ENCODE peak calls at places on chromosomes 5 and 9, in four cellular contexts. G, V, S and P are unnamed samples.

GRCh38 chr5:149168276-149168675 is 27.0 kb downstream of the ABLIM3 start:
- DNase-seq in G (no peak), V (no peak), S (no peak), P (no peak)

GRCh38 chr5:142499591-142500384 is 175.0 kb upstream of the SPRY4 start:
- DNase-seq in G (no peak), V (no peak), S (peak), P (no peak)

GRCh38 chr9:131690462-131690861 is 49.4 kb downstream of the RAPGEF1 start:
- DNase-seq in G (no peak), V (no peak), S (no peak), P (no peak)

GRCh38 chr9:77747163-77747562 is 99.0 kb upstream of the GNA14 start:
- DNase-seq in G (no peak), V (no peak), S (no peak), P (no peak)

GRCh38 chr5:124658867-124659557 is 87.4 kb downstream of the ZNF608 start:
- DNase-seq in G (no peak), V (no peak), S (no peak), P (no peak)

GRCh38 chr5:174692381-174692780 is 32.0 kb upstream of the MSX2 start:
- DNase-seq in G (no peak), V (no peak), S (no peak), P (no peak)

GRCh38 chr5:169637085-169637855 is at the start of gene DOCK2:
- DNase-seq in G (no peak), V (no peak), S (no peak), P (peak)

GRCh38 chr5:173016621-173017046 is 33.1 kb downstream of the ATP6V0E1 start:
- DNase-seq in G (peak), V (no peak), S (peak), P (no peak)

GRCh38 chr5:112492291-112492690 is 73.2 kb upstream of the EPB41L4A start:
- DNase-seq in G (peak), V (peak), S (peak), P (peak)

GRCh38 chr5:122182491-122182921 is 53.2 kb downstream of the ZNF474 start:
- DNase-seq in G (no peak), V (no peak), S (no peak), P (no peak)

GRCh38 chr9:22528485-22528884 is 81.9 kb downstream of the DMRTA1 start:
- DNase-seq in G (peak), V (no peak), S (no peak), P (no peak)

GRCh38 chr5:53884844-53885243 is 324.4 kb downstream of the NDUFS4 start:
- DNase-seq in G (no peak), V (no peak), S (no peak), P (no peak)

GRCh38 chr5:119329701-119330100 is 26.1 kb upstream of the TNFAIP8 start:
- DNase-seq in G (no peak), V (no peak), S (no peak), P (peak)

GRCh38 chr9:16315720-16316119 is 554.8 kb downstream of the BNC2 start:
- DNase-seq in G (no peak), V (no peak), S (no peak), P (no peak)

GRCh38 chr5:43193171-43193951 is 1.3 kb downstream of the NIM1K start:
- DNase-seq in G (peak), V (no peak), S (peak), P (peak)

GRCh38 chr5:157819502-157820125 is 39.3 kb downstream of the CLINT1 start:
- DNase-seq in G (no peak), V (no peak), S (peak), P (no peak)

GRCh38 chr5:112574566-112574965 is 155.5 kb upstream of the EPB41L4A start:
- DNase-seq in G (no peak), V (no peak), S (no peak), P (no peak)

GRCh38 chr5:16160706-16161105 is 18.9 kb downstream of the MARCHF11 start:
- DNase-seq in G (peak), V (peak), S (peak), P (peak)

GRCh38 chr9:102461441-102461840 is 533.7 kb upstream of the CYLC2 start:
- DNase-seq in G (no peak), V (no peak), S (no peak), P (no peak)

GRCh38 chr9:127524373-127524772 is 73.1 kb downstream of the LRSAM1 start:
- DNase-seq in G (no peak), V (no peak), S (no peak), P (no peak)

GRCh38 chr5:172718527-172719114 is 52.4 kb downstream of the DUSP1 start:
- DNase-seq in G (no peak), V (no peak), S (no peak), P (no peak)

GRCh38 chr5:139960723-139961383 is 82.2 kb downstream of the NRG2 start:
- DNase-seq in G (no peak), V (peak), S (no peak), P (no peak)

GRCh38 chr5:118967059-118967508 is 21.3 kb downstream of the DTWD2 start:
- DNase-seq in G (no peak), V (no peak), S (no peak), P (no peak)

GRCh38 chr9:91214086-91214485 is 147.6 kb downstream of the AUH start:
- DNase-seq in G (no peak), V (no peak), S (no peak), P (no peak)

GRCh38 chr5:133404724-133405123 is 207.6 kb downstream of the FSTL4 start:
- DNase-seq in G (peak), V (no peak), S (no peak), P (no peak)

GRCh38 chr5:82349651-82350050 is 71.5 kb upstream of the RPS23 start:
- DNase-seq in G (peak), V (no peak), S (no peak), P (peak)

GRCh38 chr5:110086658-110087388 is 397.1 kb downstream of the MAN2A1 start:
- DNase-seq in G (no peak), V (no peak), S (no peak), P (no peak)

GRCh38 chr5:76143884-76144283 is 60.7 kb downstream of the SV2C start:
- DNase-seq in G (no peak), V (no peak), S (no peak), P (no peak)

GRCh38 chr9:82488702-82489578 is 500.4 kb downstream of the SPATA31D1 start:
- DNase-seq in G (no peak), V (no peak), S (peak), P (no peak)

GRCh38 chr5:178777557-178777956 is 47.1 kb upstream of the ZNF354A start:
- DNase-seq in G (no peak), V (no peak), S (no peak), P (no peak)

GRCh38 chr5:171415115-171415730 is 4.2 kb upstream of the FGF18 start:
- DNase-seq in G (no peak), V (no peak), S (no peak), P (no peak)

GRCh38 chr5:179307006-179307800 is 38.1 kb downstream of the ADAMTS2 start:
- DNase-seq in G (no peak), V (no peak), S (no peak), P (no peak)

DNA sequence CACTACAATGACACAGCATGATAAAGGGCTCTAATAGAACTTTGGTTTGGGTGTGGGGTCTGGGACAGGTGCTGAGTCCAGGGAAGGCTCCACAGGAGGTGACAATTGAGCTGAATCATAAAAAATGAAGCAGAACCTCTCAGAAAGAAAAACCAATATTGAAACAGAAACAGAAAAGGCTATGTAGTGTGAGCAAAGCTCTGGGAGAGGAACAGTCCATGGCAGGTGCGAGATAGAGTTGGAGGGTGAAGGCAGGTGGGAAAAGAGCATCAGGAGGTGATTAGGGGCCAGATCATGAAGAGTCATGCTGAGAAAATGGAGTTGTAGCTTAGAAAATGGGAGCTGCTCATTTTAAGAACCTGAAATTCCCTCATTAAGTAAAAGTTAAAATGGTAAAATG is 164.9 kb downstream of the KCTD16 start:
- DNase-seq in G (no peak), V (peak), S (no peak), P (no peak)
- TF ChIP-seq RFX5 in G (no peak), V (no peak), S (no peak), P (no peak)

DNA sequence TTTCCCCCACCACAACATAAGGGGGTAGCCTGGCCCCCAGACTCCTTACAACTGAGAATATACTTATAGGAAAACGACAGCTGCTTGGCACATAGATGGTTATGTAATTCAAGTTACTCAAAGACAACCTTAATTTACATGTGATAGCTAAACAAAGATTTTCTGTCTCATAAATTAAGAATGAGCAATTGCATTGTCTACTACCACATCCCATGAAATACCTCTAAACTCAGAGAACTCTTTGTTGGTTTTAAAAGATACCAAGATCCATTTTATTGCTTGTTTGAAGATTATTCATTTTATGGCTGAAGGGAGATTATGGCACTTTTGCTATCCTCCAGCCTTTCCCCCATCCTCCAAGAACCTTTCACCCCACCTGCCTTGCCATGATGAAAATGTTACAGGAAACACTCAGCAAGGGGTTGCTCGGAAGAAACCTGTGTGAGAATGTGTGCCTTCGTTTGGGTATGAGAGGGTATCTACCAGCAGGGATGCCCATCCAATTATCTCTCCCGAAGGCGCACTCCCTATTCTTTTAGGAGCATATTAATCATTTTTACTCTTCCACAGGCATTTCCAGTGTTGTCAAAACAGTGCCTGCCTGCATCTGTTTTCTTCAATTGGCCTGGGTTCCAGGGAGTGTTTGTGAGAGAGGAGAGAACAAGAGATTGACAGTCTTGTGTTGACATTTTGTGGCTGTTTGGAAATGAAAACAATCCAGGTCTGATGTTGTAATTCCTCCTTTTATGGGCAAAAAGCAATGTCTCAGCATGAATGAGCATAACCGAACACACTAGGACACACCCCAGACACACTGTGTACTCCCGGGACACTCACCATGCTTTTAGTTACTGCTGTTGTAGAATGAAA is 208.0 kb upstream of the ANKRD55 start:
- DNase-seq in G (peak), V (no peak), S (peak), P (no peak)
- TF ChIP-seq EP300 in G (no peak), V (no peak), S (peak), P (peak)

GRCh38 chr5:167081561-167081960 is 1209.9 kb upstream of the WWC1 start:
- DNase-seq in G (no peak), V (no peak), S (no peak), P (no peak)
- TF ChIP-seq ESRRA in G (no peak), V (no peak), S (no peak), P (no peak)

DNA sequence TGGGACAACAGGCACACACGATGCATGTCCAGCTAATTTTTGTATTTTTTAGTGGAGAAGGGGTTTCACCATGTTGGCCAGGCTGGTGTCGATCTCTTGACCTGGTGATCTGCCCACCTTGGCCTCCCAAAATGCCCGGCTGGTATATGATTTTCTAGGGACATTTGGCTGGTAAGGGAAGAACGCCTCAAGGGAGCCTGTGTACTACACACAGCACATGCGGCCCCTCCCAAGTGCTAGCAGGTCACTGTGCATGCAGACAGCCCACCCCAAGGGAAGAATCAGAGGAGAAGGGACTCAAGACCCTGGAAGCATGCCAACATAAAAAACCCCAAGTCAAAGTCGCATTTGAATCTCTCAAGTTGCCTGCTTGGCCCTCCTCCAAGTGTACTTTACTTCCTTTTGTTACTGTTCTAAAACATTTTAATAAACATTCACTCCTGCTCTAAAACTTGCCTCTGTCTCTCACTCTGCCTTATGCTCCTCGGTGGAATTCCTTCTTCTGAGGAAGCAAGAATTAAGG is 24.3 kb upstream of the OTULINL start:
- DNase-seq in G (no peak), V (no peak), S (no peak), P (no peak)
- TF ChIP-seq RFX5 in G (no peak), V (no peak), S (no peak), P (no peak)

GRCh38 chr9:13750639-13751038 is 471.1 kb upstream of the MPDZ start:
- DNase-seq in G (no peak), V (no peak), S (no peak), P (no peak)

GRCh38 chr9:13755551-13755950 is 476.1 kb upstream of the MPDZ start:
- DNase-seq in G (no peak), V (no peak), S (no peak), P (no peak)

GRCh38 chr9:13744233-13744954 is 464.9 kb upstream of the MPDZ start:
- DNase-seq in G (no peak), V (no peak), S (no peak), P (no peak)

DNA sequence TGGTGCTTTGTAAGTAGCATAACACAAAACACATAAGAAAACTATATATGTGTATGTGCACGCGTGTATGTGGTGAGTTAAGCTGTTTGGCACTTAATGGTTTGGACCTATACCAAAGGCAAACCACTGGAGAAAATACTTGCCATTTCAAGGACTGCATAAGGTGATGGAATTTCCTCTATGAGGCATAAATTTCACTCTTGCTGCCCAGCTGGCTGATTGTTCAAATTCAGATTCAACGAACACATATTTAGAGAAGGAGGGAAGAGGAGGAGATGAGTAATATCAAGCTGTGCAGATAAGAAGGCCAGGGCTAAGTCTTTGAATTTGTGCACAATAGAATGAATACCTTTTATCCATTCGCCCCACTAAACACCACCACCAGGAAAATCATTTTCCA is 470.6 kb upstream of the MPDZ start:
- DNase-seq in G (no peak), V (no peak), S (no peak), P (no peak)
- TF ChIP-seq EP300 in G (no peak), V (no peak), S (no peak), P (no peak)

GRCh38 chr5:33275921-33276705 is 164.7 kb upstream of the TARS1 start:
- DNase-seq in G (no peak), V (no peak), S (no peak), P (no peak)
- TF ChIP-seq ESRRA in G (no peak), V (no peak), S (no peak), P (no peak)

GRCh38 chr5:175696855-175697198 is 39.0 kb downstream of the HRH2 start:
- DNase-seq in G (no peak), V (no peak), S (no peak), P (no peak)

GRCh38 chr5:175694371-175695160 is 36.7 kb downstream of the HRH2 start:
- DNase-seq in G (no peak), V (no peak), S (no peak), P (no peak)

GRCh38 chr5:175693746-175694145 is 35.9 kb downstream of the HRH2 start:
- DNase-seq in G (no peak), V (no peak), S (no peak), P (no peak)

GRCh38 chr5:175696139-175696854 is 38.4 kb downstream of the HRH2 start:
- DNase-seq in G (peak), V (peak), S (no peak), P (peak)

GRCh38 chr5:175695161-175696126 is 37.6 kb downstream of the HRH2 start:
- DNase-seq in G (no peak), V (no peak), S (no peak), P (no peak)
- TF ChIP-seq RFX5 in G (no peak), V (no peak), S (no peak), P (no peak)

GRCh38 chr5:168409601-168410458 is 76.4 kb upstream of the RARS1 start:
- DNase-seq in G (no peak), V (peak), S (no peak), P (no peak)
- TF ChIP-seq EP300 in G (no peak), V (no peak), S (no peak), P (no peak)